ENCODE peak calls at places on chromosomes 6 and 20, in seven cellular contexts. G, Z, B, W, E, Q and Y are unnamed samples.
A peak's percentile ranks its signal among the peaks of the same experiment; 100 is the strongest.

GRCh38 chr6:165245287-165245686 is 64.1 kb downstream of the C6orf118 start:
- DNase-seq in B (peak; percentile 30), Q (peak; percentile 15), W (peak; percentile 48), E (no peak), G (no peak), Z (no peak), Y (peak; percentile 26)

GRCh38 chr20:33569290-33570094 is 79.6 kb downstream of the CBFA2T2 start:
- DNase-seq in E (no peak), B (no peak), Q (no peak), Z (no peak), G (no peak), W (no peak), Y (no peak)

GRCh38 chr20:4091332-4092135 is 76.2 kb upstream of the RNF24 start:
- DNase-seq in B (peak; percentile 86), Z (peak; percentile 78), E (no peak), Q (peak; percentile 14), W (peak; percentile 67), G (no peak), Y (no peak)

GRCh38 chr20:43102394-43102793 is 87.3 kb downstream of the PTPRT start:
- DNase-seq in B (no peak), E (no peak), G (no peak), Q (peak; percentile 2), W (no peak), Z (no peak), Y (no peak)

GRCh38 chr20:46221271-46221670 is 87.0 kb downstream of the CDH22 start:
- DNase-seq in Q (no peak), G (no peak), B (no peak), Z (no peak), E (no peak), W (no peak), Y (no peak)

GRCh38 chr6:163897030-163897429 is 482.5 kb downstream of the QKI start:
- DNase-seq in E (no peak), W (no peak), Z (no peak), Q (no peak), B (peak; percentile 76), G (no peak), Y (peak; percentile 86)

GRCh38 chr20:37007898-37008649 is 56.6 kb upstream of the SAMHD1 start:
- DNase-seq in W (peak; percentile 56), E (no peak), Q (peak; percentile 13), Z (no peak), G (no peak), B (peak; percentile 44), Y (peak; percentile 60)

GRCh38 chr20:34876161-34877001 is at the start of gene ACSS2:
- DNase-seq in B (peak; percentile 99), Q (peak; percentile 95), Z (peak; percentile 99), G (peak; percentile 87), E (peak; percentile 95), W (peak; percentile 99), Y (peak; percentile 95)

GRCh38 chr20:61964675-61965605 is 100.7 kb downstream of the TAF4 start:
- DNase-seq in G (no peak), E (no peak), Q (no peak), Z (peak; percentile 20), W (no peak), B (no peak), Y (no peak)

GRCh38 chr6:53960311-53960710 is 150.9 kb upstream of the MLIP start:
- DNase-seq in Z (no peak), G (no peak), Q (no peak), E (no peak), W (no peak), B (peak; percentile 57), Y (peak; percentile 41)

GRCh38 chr20:59390437-59390836 is 90.0 kb downstream of the EDN3 start:
- DNase-seq in Z (no peak), B (no peak), Q (no peak), E (no peak), G (no peak), W (no peak), Y (no peak)

GRCh38 chr20:39875493-39876110 is 813.4 kb downstream of the MAFB start:
- DNase-seq in Z (no peak), W (no peak), E (no peak), Q (no peak), B (no peak), G (no peak), Y (no peak)

GRCh38 chr6:21005816-21006553 is 471.7 kb downstream of the CDKAL1 start:
- DNase-seq in B (peak; percentile 93), G (no peak), Z (no peak), E (no peak), Q (peak; percentile 71), W (peak; percentile 88), Y (peak; percentile 87)

GRCh38 chr6:163415176-163415619 is 680 bp downstream of the QKI start:
- DNase-seq in B (no peak), W (no peak), E (peak; percentile 74), Z (peak; percentile 53), G (no peak), Q (no peak), Y (no peak)

GRCh38 chr6:5067305-5067704 is 17.8 kb upstream of the PPP1R3G start:
- DNase-seq in B (no peak), W (no peak), Z (no peak), Q (no peak), G (no peak), E (no peak), Y (no peak)